ENCODE peak calls at places on chromosome X, in four cellular contexts. M, W, O and R are unnamed samples.

GRCh38 chrX:39894626-39895025 is 203.1 kb downstream of the BCOR start:
- DNase-seq in M (no peak), W (peak), O (no peak), R (no peak)

GRCh38 chrX:153423652-153424051 is 12.4 kb downstream of the ZFP92 start:
- DNase-seq in M (no peak), W (peak), O (no peak), R (no peak)

GRCh38 chrX:69961365-69962072 is 88.2 kb downstream of the AWAT2 start:
- DNase-seq in M (no peak), W (no peak), O (no peak), R (no peak)

GRCh38 chrX:44570524-44570923 is 27.9 kb upstream of the FUNDC1 start:
- DNase-seq in M (no peak), W (no peak), O (no peak), R (no peak)

GRCh38 chrX:112197845-112198244 is 115.3 kb upstream of the TRPC5 start:
- DNase-seq in M (no peak), W (peak), O (no peak), R (no peak)

GRCh38 chrX:1418901-1419544 is 27.1 kb upstream of the SLC25A6 start:
- DNase-seq in M (no peak), W (no peak), O (no peak), R (no peak)

GRCh38 chrX:37993857-37994619 is 12.3 kb upstream of the SYTL5 start:
- DNase-seq in M (no peak), W (peak), O (no peak), R (no peak)

GRCh38 chrX:63657821-63658220 is 127.2 kb downstream of the ARHGEF9 start:
- DNase-seq in M (peak), W (no peak), O (no peak), R (peak)

GRCh38 chrX:140687706-140688105 is 21.9 kb upstream of the LINC00632 start:
- DNase-seq in M (no peak), W (no peak), O (no peak), R (no peak)

GRCh38 chrX:33741807-33742206 is 390.3 kb downstream of the FAM47A start:
- DNase-seq in M (no peak), W (peak), O (no peak), R (no peak)

GRCh38 chrX:129678176-129678880 is 23.6 kb upstream of the APLN start:
- DNase-seq in M (no peak), W (peak), O (peak), R (no peak)

GRCh38 chrX:132171478-132171877 is 43.7 kb upstream of the FRMD7 start:
- DNase-seq in M (no peak), W (no peak), O (no peak), R (no peak)

GRCh38 chrX:132023896-132024386 is 839 bp downstream of the STK26 start:
- DNase-seq in M (no peak), W (no peak), O (peak), R (no peak)

GRCh38 chrX:48890934-48891401 is 6.6 kb downstream of the TIMM17B start:
- DNase-seq in M (no peak), W (peak), O (no peak), R (no peak)

GRCh38 chrX:91108761-91109160 is 325.9 kb upstream of the PABPC5 start:
- DNase-seq in M (no peak), W (peak), O (no peak), R (no peak)

GRCh38 chrX:100615015-100615414 is 21.6 kb downstream of the TSPAN6 start:
- DNase-seq in M (peak), W (peak), O (peak), R (peak)

GRCh38 chrX:25131055-25131454 is 115.3 kb upstream of the ARX start:
- DNase-seq in M (no peak), W (no peak), O (no peak), R (peak)

GRCh38 chrX:134745636-134746378 is 87.5 kb upstream of the PLAC1 start:
- DNase-seq in M (no peak), W (no peak), O (no peak), R (no peak)

GRCh38 chrX:31572396-31572795 is 500.6 kb upstream of the FTHL17 start:
- DNase-seq in M (no peak), W (no peak), O (no peak), R (no peak)

GRCh38 chrX:683572-683971 is 53.0 kb downstream of the SHOX start:
- DNase-seq in M (no peak), W (no peak), O (no peak), R (no peak)

GRCh38 chrX:115679460-115679859 is 118.5 kb downstream of the PLS3 start:
- DNase-seq in M (no peak), W (peak), O (no peak), R (no peak)

DNA sequence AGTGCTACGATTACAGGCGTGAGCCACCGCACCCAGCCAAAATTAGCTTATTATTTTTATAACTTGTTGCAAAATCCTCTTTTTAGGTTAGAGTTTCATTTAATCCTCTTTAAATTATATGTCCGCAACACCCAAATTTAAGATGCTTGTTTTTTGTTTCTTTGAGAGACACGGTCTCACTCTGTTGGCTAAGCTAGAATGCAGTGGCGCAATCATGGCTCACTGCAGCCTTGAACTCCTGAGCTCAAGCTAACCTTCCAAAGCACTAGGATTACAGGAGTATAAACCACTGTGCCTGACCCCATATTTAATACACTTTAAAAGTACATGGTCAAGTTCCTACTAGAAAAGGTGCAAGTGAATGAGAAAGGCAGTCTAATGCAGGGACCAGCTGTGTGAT is 2.2 kb downstream of the RBBP7 start:
- DNase-seq in M (no peak), W (no peak), O (no peak), R (no peak)
- H3K27ac ChIP-seq in M (no peak), W (no peak), O (no peak), R (no peak)

GRCh38 chrX:46686003-46686645 is 72.8 kb downstream of the SLC9A7 start:
- DNase-seq in M (no peak), W (peak), O (peak), R (no peak)

GRCh38 chrX:46676399-46677351 is 82.2 kb downstream of the SLC9A7 start:
- DNase-seq in M (no peak), W (no peak), O (no peak), R (no peak)

GRCh38 chrX:46683023-46683422 is 75.9 kb downstream of the SLC9A7 start:
- DNase-seq in M (no peak), W (no peak), O (no peak), R (no peak)

GRCh38 chrX:46678232-46678631 is 80.7 kb downstream of the SLC9A7 start:
- DNase-seq in M (no peak), W (no peak), O (no peak), R (no peak)

GRCh38 chrX:46681849-46682248 is 77.1 kb downstream of the SLC9A7 start:
- DNase-seq in M (no peak), W (no peak), O (no peak), R (no peak)
- H3K27ac ChIP-seq in M (no peak), W (no peak), O (no peak), R (no peak)

DNA sequence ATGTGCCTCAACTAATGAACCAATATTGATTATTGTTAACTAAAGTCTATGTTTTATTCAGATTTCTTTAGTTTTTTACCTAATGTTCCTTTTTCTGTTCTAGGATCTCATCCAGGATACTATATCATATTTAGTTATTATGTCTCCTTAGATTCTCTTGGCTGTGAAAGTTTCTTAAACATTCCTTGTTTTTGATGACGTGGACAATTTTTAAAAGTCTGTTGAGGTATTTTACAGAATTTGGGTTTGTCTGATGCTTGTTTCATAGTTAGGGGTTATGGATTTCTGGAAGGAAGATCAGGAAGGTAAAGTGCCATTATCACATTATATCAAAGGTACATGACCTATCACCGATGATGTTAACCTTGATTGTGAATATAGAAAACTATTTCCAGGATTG is 18.2 kb upstream of the MCTS1 start:
- DNase-seq in M (no peak), W (no peak), O (no peak), R (no peak)
- H3K27ac ChIP-seq in M (no peak), W (no peak), O (no peak), R (no peak)

DNA sequence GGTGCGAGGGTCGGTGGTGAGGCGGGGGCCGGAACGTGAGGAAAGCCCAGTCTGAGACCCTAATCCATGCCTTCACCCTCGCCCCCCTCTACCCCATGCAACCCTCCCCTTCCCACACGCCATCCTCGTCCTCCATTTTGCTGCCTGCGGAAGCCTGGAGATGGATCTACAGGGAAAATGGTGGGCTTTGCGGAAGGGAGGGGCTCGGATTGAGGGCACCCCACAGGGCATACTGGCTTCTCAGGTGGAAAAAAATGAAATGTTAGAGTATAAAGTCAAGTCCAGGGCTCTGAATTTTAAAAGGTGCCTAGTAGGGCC is 819 bp downstream of the BEX4 start:
- DNase-seq in M (no peak), W (no peak), O (no peak), R (no peak)
- H3K27ac ChIP-seq in M (no peak), W (peak), O (peak), R (no peak)